ENCODE peak calls at places on chromosomes 4 and X, in ten cellular contexts. R is BE2C, F is GM12864, V is transverse colon, A is AG09309, U is GM12865, M is GM23338, P is heart right ventricle, D is AG10803, T is BJ. X is an unnamed sample.
A peak's percentile ranks its signal among the peaks of the same experiment; 100 is the strongest.

GRCh38 chr4:169051936-169052335 is 41.9 kb upstream of the CBR4 start:
- DNase-seq in R (no peak), F (no peak), V (no peak), A (no peak), U (no peak), M (no peak), P (no peak), D (no peak), T (no peak), X (no peak)

GRCh38 chr4:119132306-119132705 is 3.3 kb upstream of the MYOZ2 start:
- DNase-seq in R (no peak), F (no peak), V (no peak), A (no peak), U (no peak), M (no peak), P (no peak), D (no peak), T (no peak), X (no peak)

GRCh38 chr4:32847466-32847865 is 2127.3 kb downstream of the PCDH7 start:
- DNase-seq in R (no peak), F (no peak), V (no peak), A (no peak), U (no peak), M (peak; percentile 17), P (no peak), D (no peak), T (no peak), X (no peak)

GRCh38 chr4:7432531-7433375 is 2.0 kb downstream of the PSAPL1 start:
- DNase-seq in R (no peak), F (no peak), V (no peak), A (no peak), U (no peak), M (no peak), P (no peak), D (no peak), T (no peak), X (no peak)

GRCh38 chrX:153926863-153927685 is 1.0 kb upstream of the ARHGAP4 start:
- DNase-seq in R (peak; percentile 70), F (peak; percentile 65), V (peak; percentile 77), A (no peak), U (peak; percentile 91), M (no peak), P (peak; percentile 52), D (peak; percentile 30), T (no peak), X (no peak)

GRCh38 chr4:169089004-169089403 is 78.9 kb upstream of the CBR4 start:
- DNase-seq in R (peak; percentile 94), F (no peak), V (no peak), A (no peak), U (no peak), M (no peak), P (no peak), D (no peak), T (no peak), X (no peak)

GRCh38 chr4:83267121-83267834 is 17.3 kb downstream of the COQ2 start:
- DNase-seq in R (no peak), F (no peak), V (no peak), A (peak; percentile 87), U (peak; percentile 23), M (no peak), P (no peak), D (peak; percentile 26), T (no peak), X (peak; percentile 88)

GRCh38 chr4:71389149-71389840 is 50.5 kb downstream of the SLC4A4 start:
- DNase-seq in R (no peak), F (no peak), V (no peak), A (no peak), U (no peak), M (no peak), P (peak; percentile 4), D (peak; percentile 6), T (no peak), X (no peak)

GRCh38 chrX:14095702-14096101 is 66.0 kb upstream of the GEMIN8 start:
- DNase-seq in R (peak; percentile 34), F (peak; percentile 10), V (peak; percentile 9), A (peak; percentile 27), U (peak; percentile 57), M (peak; percentile 74), P (peak; percentile 3), D (peak; percentile 60), T (no peak), X (peak; percentile 38)

GRCh38 chrX:153423652-153424051 is 12.4 kb downstream of the ZFP92 start:
- DNase-seq in R (no peak), F (no peak), V (no peak), A (no peak), U (no peak), M (no peak), P (no peak), D (peak; percentile 12), T (no peak), X (no peak)

GRCh38 chrX:155874571-155875244 is 6.4 kb upstream of the VAMP7 start:
- DNase-seq in R (no peak), F (no peak), V (no peak), A (no peak), U (no peak), M (peak; percentile 6), P (peak; percentile 7), D (peak; percentile 5), T (no peak), X (no peak)

GRCh38 chrX:78064152-78064551 is 39.9 kb upstream of the PGK1 start:
- DNase-seq in R (no peak), F (peak; percentile 18), V (no peak), A (no peak), U (peak; percentile 32), M (no peak), P (no peak), D (no peak), T (no peak), X (no peak)

GRCh38 chrX:96837808-96838207 is 45.9 kb upstream of the RPA4 start:
- DNase-seq in R (no peak), F (no peak), V (no peak), A (no peak), U (no peak), M (no peak), P (no peak), D (peak; percentile 17), T (no peak), X (no peak)

GRCh38 chr4:103451341-103451740 is 253.2 kb upstream of the CENPE start:
- DNase-seq in R (no peak), F (no peak), V (no peak), A (no peak), U (no peak), M (no peak), P (no peak), D (no peak), T (no peak), X (no peak)

DNA sequence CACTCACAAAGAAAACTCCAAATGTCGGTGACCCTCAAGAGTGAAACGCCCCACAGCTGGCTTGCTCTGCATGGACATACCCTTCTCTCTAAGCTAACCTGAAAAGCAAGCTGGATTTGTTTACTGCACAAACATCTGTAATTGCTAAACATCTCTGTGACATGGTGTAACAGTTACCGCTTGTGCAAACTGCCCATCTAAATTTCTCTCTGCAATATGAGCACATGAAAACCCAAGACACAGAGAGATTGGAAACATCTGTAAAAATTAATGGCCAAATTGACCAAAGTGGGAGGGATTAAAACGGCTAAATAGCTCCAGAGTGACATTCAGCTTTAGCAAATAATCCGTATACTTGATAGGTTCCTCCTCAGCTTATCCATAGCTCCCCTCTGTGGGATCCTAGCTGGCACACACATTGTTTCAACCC is 155.0 kb upstream of the MAP3K15 start:
- DNase-seq in R (no peak), F (no peak), V (no peak), A (no peak), U (no peak), M (no peak), P (no peak), D (peak; percentile 88), T (no peak), X (no peak)
- H3K4me3 ChIP-seq in R (no peak overlapping the region), F (no peak overlapping the region), V (peak overlapping the region; percentile 32), A (peak overlapping the region; percentile 31), U (no peak overlapping the region), M (no peak overlapping the region), P (peak overlapping the region; percentile 10), D (peak overlapping the region; percentile 49), T (peak overlapping the region; percentile 28), X (peak overlapping the region; percentile 62)

GRCh38 chrX:119729408-119730201 is 28.8 kb upstream of the SOWAHD start:
- DNase-seq in R (peak; percentile 67), F (no peak), V (peak; percentile 64), A (peak; percentile 52), U (peak; percentile 76), M (peak; percentile 80), P (peak; percentile 45), D (peak; percentile 77), T (no peak), X (peak; percentile 59)
- TF ChIP-seq CTCF in R (peak; percentile 69), F (peak; percentile 58), V (peak; percentile 47), A (peak; percentile 65), U (peak; percentile 49), M (peak; percentile 64), P (peak; percentile 63), D (peak; percentile 68), T (peak; percentile 60), X (peak; percentile 71)

DNA sequence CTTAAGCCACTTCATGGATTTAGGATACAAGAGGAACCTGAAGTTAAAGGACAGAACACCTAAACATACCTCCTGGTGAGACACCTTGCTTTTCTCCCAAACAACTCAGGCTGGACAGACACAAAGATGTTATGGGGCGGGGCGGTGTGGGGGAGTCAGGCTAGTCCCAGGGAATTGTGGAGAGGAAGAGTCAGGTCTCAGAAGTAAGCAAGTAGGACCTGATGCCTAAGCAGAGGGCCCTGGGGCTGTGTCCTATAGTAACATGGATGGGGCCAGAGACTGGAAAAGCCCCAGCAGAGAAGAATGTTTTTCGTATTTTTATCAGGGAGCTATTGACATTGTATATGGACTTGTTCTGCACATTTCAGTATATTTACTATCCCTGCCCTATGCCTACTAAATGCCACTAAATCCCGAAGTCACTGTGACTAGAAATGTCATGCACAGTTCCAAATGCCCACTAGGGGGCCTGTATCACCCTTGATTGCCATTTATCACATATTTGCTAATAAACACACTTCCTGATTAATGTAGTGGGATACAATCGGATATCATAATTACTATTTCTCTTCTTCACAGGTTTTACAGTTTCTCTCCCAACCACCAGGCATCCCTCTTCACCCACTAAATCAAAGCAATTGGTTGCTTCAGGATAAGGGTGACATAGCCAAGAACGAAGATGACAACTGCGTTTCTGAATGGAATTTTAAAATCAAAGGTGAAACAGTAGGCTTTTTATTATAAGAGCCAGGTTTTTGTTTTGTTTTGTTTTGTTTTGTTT is 23.8 kb upstream of the ARHGAP10 start:
- DNase-seq in R (peak; percentile 45), F (no peak), V (peak; percentile 33), A (no peak), U (peak; percentile 71), M (peak; percentile 72), P (peak; percentile 43), D (peak; percentile 44), T (no peak), X (peak; percentile 49)
- H3K4me3 ChIP-seq in R (no peak overlapping the region), F (no peak overlapping the region), V (no peak overlapping the region), A (no peak overlapping the region), U (no peak overlapping the region), M (no peak overlapping the region), P (no peak overlapping the region), D (no peak overlapping the region), T (no peak overlapping the region), X (no peak overlapping the region)

GRCh38 chrX:54894159-54894558 is 26.5 kb upstream of the TRO start:
- DNase-seq in R (no peak), F (no peak), V (no peak), A (no peak), U (no peak), M (no peak), P (no peak), D (no peak), T (no peak), X (no peak)

GRCh38 chrX:54885740-54886139 is 34.9 kb upstream of the TRO start:
- DNase-seq in R (no peak), F (no peak), V (no peak), A (no peak), U (no peak), M (no peak), P (no peak), D (no peak), T (no peak), X (no peak)

GRCh38 chrX:54891573-54891972 is 29.1 kb upstream of the TRO start:
- DNase-seq in R (peak; percentile 46), F (peak; percentile 3), V (peak; percentile 19), A (peak; percentile 2), U (peak; percentile 32), M (peak; percentile 46), P (peak; percentile 13), D (peak; percentile 37), T (no peak), X (peak; percentile 48)
- TF ChIP-seq CTCF in R (peak; percentile 70), F (peak; percentile 50), V (peak; percentile 12), A (peak; percentile 48), U (peak; percentile 30), M (peak; percentile 54), P (peak; percentile 55), D (peak; percentile 50), T (peak; percentile 49), X (peak; percentile 53)

X was measured in brain microvascular endothelial cell.